ENCODE peak calls at places on chromosomes 5 and 9, in five cellular contexts. W is heart left ventricle; Y is fibroblast of pulmonary artery; N is HFF-Myc; B is CD4-positive, alpha-beta T cell. F is an unnamed sample.
A peak's percentile ranks its signal among the peaks of the same experiment; 100 is the strongest.

GRCh38 chr5:159781626-159782157 is 134.6 kb upstream of the ADRA1B start:
- DNase-seq in Y (no peak), W (no peak), B (no peak), N (no peak), F (no peak)

GRCh38 chr9:107969727-107970126 is 480.2 kb upstream of the KLF4 start:
- DNase-seq in Y (no peak), W (no peak), N (no peak), B (no peak), F (no peak)

GRCh38 chr5:52799358-52799982 is 11.8 kb downstream of the ITGA1 start:
- DNase-seq in B (no peak), W (peak; percentile 55), N (peak; percentile 51), Y (peak; percentile 90), F (no peak)

GRCh38 chr5:33148076-33148501 is 292.7 kb upstream of the TARS1 start:
- DNase-seq in W (peak; percentile 62), N (peak; percentile 73), B (no peak), Y (peak; percentile 88), F (no peak)

GRCh38 chr9:69074801-69075200 is 39.2 kb downstream of the FXN start:
- DNase-seq in Y (no peak), N (no peak), W (no peak), B (no peak), F (no peak)

GRCh38 chr9:133332381-133332730 is 3.6 kb downstream of the SURF6 start:
- DNase-seq in B (no peak), W (no peak), Y (no peak), N (no peak), F (no peak)

GRCh38 chr5:14753292-14753691 is 88.8 kb downstream of the OTULIN start:
- DNase-seq in B (no peak), W (no peak), Y (peak; percentile 11), N (no peak), F (no peak)

GRCh38 chr5:155532621-155533314 is 519.2 kb downstream of the KIF4B start:
- DNase-seq in Y (no peak), B (no peak), W (no peak), N (no peak), F (no peak)

GRCh38 chr5:83007755-83008154 is 69.4 kb downstream of the TMEM167A start:
- DNase-seq in B (no peak), Y (no peak), W (no peak), N (no peak), F (no peak)

GRCh38 chr5:89613222-89613956 is 730.4 kb upstream of the MEF2C start:
- DNase-seq in W (no peak), N (no peak), B (no peak), Y (no peak), F (no peak)

GRCh38 chr9:109477269-109478203 is 20.6 kb downstream of the PTPN3 start:
- DNase-seq in B (no peak), W (no peak), N (no peak), Y (no peak), F (no peak)

GRCh38 chr5:119951330-119951934 is 322.1 kb downstream of the FAM170A start:
- DNase-seq in W (no peak), B (no peak), Y (no peak), N (no peak), F (no peak)

GRCh38 chr5:110815916-110816605 is 77.3 kb downstream of the SLC25A46 start:
- DNase-seq in W (no peak), Y (peak; percentile 68), N (no peak), B (no peak), F (no peak)

GRCh38 chr5:63555874-63556273 is 406.4 kb downstream of the HTR1A start:
- DNase-seq in Y (no peak), B (no peak), W (no peak), N (no peak), F (no peak)

DNA sequence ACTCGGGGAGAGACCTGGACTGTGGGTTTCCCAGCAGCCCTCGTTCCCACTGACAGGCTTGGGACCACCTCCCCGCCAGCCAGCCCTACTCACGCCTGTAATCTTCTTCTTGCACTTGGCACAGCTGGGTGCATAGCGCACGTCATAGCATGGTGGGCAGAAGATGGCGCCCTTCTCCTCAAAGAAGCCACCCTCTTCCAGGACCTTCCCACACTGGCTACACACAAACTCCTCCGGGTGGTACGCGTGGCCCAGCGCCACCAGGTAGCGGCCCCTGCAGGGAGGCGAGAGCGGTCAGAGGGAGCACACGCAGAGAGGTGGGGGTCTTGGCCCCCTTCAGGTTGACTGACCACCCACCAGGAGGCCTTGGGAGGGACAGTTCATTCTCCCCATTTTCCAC is 9.4 kb downstream of the PDLIM7 start:
- DNase-seq in Y (no peak), W (no peak), N (no peak), B (no peak), F (no peak)
- TF ChIP-seq CTCF in Y (no peak), W (no peak), N (no peak), B (no peak), F (no peak)

GRCh38 chr9:81686614-81687520 is 2.5 kb downstream of the TLE1 start:
- DNase-seq in N (no peak), Y (peak; percentile 91), W (peak; percentile 88), B (peak; percentile 12), F (peak; percentile 76)
- TF ChIP-seq CTCF in N (peak; percentile 49), Y (peak; percentile 48), W (peak; percentile 81), B (no peak), F (peak; percentile 55)

GRCh38 chr5:124173386-124173785 is 573.1 kb downstream of the ZNF608 start:
- DNase-seq in N (no peak), W (no peak), Y (no peak), B (no peak), F (no peak)

GRCh38 chr5:124180523-124181461 is 565.6 kb downstream of the ZNF608 start:
- DNase-seq in B (no peak), N (peak; percentile 84), W (no peak), Y (no peak), F (no peak)

GRCh38 chr5:124178050-124178449 is 568.4 kb downstream of the ZNF608 start:
- DNase-seq in Y (no peak), N (no peak), B (no peak), W (no peak), F (no peak)

GRCh38 chr5:124179788-124180187 is 566.7 kb downstream of the ZNF608 start:
- DNase-seq in B (no peak), W (no peak), Y (no peak), N (peak; percentile 60), F (no peak)

GRCh38 chr5:124176692-124177091 is 569.7 kb downstream of the ZNF608 start:
- DNase-seq in N (no peak), B (no peak), Y (peak; percentile 13), W (peak; percentile 42), F (no peak)
- TF ChIP-seq CTCF in N (no peak), B (no peak), Y (no peak), W (peak; percentile 40), F (no peak)

GRCh38 chr9:27198175-27198574 is 89.2 kb downstream of the TEK start:
- DNase-seq in W (no peak), N (no peak), B (no peak), Y (no peak), F (no peak)
- TF ChIP-seq CTCF in W (no peak), N (no peak), B (no peak), Y (no peak), F (no peak)

F was measured in mesothelial cell of epicardium.